ENCODE peak calls at places on chromosome 4, in five cellular contexts. C is effector CD4-positive, alpha-beta T cell; I is RPMI8226; B is stimulated activated CD4-positive, alpha-beta T cell treated with anti-CD3 and anti-CD28 coated beads, TNF-alpha, amount 100 ng/mL, for 24 hours; L is pulmonary artery endothelial cell. D is an unnamed sample.

GRCh38 chr4:85520765-85521749 is 46.1 kb downstream of the ARHGAP24 start:
- DNase-seq in I (no peak), L (no peak), B (no peak), C (no peak), D (no peak)

GRCh38 chr4:141002323-141002805 is 130.9 kb downstream of the RNF150 start:
- DNase-seq in I (no peak), B (no peak), L (no peak), C (no peak), D (no peak)

GRCh38 chr4:71553605-71554004 is 214.8 kb downstream of the SLC4A4 start:
- DNase-seq in L (no peak), I (peak; percentile 3), C (no peak), B (no peak), D (no peak)

GRCh38 chr4:141643557-141643956 is 7.2 kb downstream of the IL15 start:
- DNase-seq in I (no peak), L (no peak), C (no peak), B (no peak), D (no peak)

GRCh38 chr4:7655549-7656243 is 221.0 kb upstream of the PSAPL1 start:
- DNase-seq in L (no peak), C (no peak), I (no peak), B (no peak), D (no peak)

GRCh38 chr4:165476214-165477098 is 97.6 kb downstream of the CPE start:
- DNase-seq in I (no peak), L (no peak), B (no peak), C (no peak), D (no peak)

GRCh38 chr4:113539408-113539807 is 222.1 kb downstream of the CAMK2D start:
- DNase-seq in B (no peak), I (no peak), C (no peak), L (no peak), D (no peak)

GRCh38 chr4:161343188-161343950 is 820.4 kb downstream of the FSTL5 start:
- DNase-seq in L (no peak), B (no peak), I (no peak), C (no peak), D (no peak)

GRCh38 chr4:169070071-169070894 is 60.2 kb upstream of the CBR4 start:
- DNase-seq in I (no peak), L (no peak), B (no peak), C (no peak), D (no peak)

GRCh38 chr4:120085705-120086104 is 19.1 kb upstream of the MAD2L1 start:
- DNase-seq in B (no peak), I (no peak), C (no peak), L (no peak), D (no peak)

GRCh38 chr4:133147922-133148689 is 988 bp upstream of the PCDH10 start:
- DNase-seq in B (no peak), C (no peak), L (no peak), I (no peak), D (no peak)

GRCh38 chr4:76993787-76994641 is 44.5 kb downstream of the SEPTIN11 start:
- DNase-seq in L (no peak), C (peak; percentile 45), B (no peak), I (peak; percentile 78), D (peak; percentile 34)

GRCh38 chr4:141350122-141350904 is 129.6 kb downstream of the ZNF330 start:
- DNase-seq in I (no peak), C (no peak), L (peak; percentile 54), B (no peak), D (no peak)

GRCh38 chr4:39433878-39434492 is 24.7 kb downstream of the RPL9 start:
- DNase-seq in B (no peak), I (no peak), C (no peak), L (no peak), D (no peak)

GRCh38 chr4:32172761-32173160 is 1452.6 kb downstream of the PCDH7 start:
- DNase-seq in I (no peak), L (peak; percentile 24), C (no peak), B (no peak), D (no peak)

GRCh38 chr4:122980860-122981259 is 58.5 kb upstream of the NUDT6 start:
- DNase-seq in L (no peak), I (no peak), C (no peak), B (no peak), D (no peak)

GRCh38 chr4:151792995-151793394 is 32.2 kb upstream of the GATB start:
- DNase-seq in C (no peak), B (no peak), I (no peak), L (no peak), D (no peak)

GRCh38 chr4:147620315-147620714 is 3.1 kb downstream of the TMEM184C start:
- DNase-seq in B (no peak), L (no peak), I (no peak), C (no peak), D (no peak)

GRCh38 chr4:90824266-90825167 is 697.3 kb downstream of the CCSER1 start:
- DNase-seq in C (no peak), B (no peak), I (no peak), L (no peak), D (no peak)

GRCh38 chr4:2291705-2292651 is 30.1 kb upstream of the MXD4 start:
- DNase-seq in B (no peak), C (no peak), L (no peak), I (no peak), D (no peak)

GRCh38 chr4:70802923-70803605 is 36.6 kb downstream of the GRSF1 start:
- DNase-seq in B (no peak), L (no peak), I (no peak), C (no peak), D (no peak)

GRCh38 chr4:140103676-140104075 is 50.3 kb downstream of the MAML3 start:
- DNase-seq in L (no peak), I (no peak), B (no peak), C (peak; percentile 19), D (no peak)

GRCh38 chr4:31069151-31069550 is 349.0 kb downstream of the PCDH7 start:
- DNase-seq in L (no peak), I (no peak), C (no peak), B (no peak), D (no peak)

GRCh38 chr4:98447648-98448047 is 186.5 kb downstream of the RAP1GDS1 start:
- DNase-seq in I (no peak), B (no peak), L (no peak), C (no peak), D (no peak)

GRCh38 chr4:78477276-78477675 is 74.3 kb upstream of the ANXA3 start:
- DNase-seq in I (no peak), L (no peak), C (no peak), B (no peak), D (no peak)

GRCh38 chr4:103303011-103303410 is 104.9 kb upstream of the CENPE start:
- DNase-seq in B (no peak), L (no peak), I (no peak), C (no peak), D (no peak)

GRCh38 chr4:91171217-91171616 is 1044.0 kb downstream of the CCSER1 start:
- DNase-seq in I (no peak), B (no peak), C (no peak), L (no peak), D (no peak)

GRCh38 chr4:8324640-8325239 is 55.2 kb downstream of the HTRA3 start:
- DNase-seq in C (no peak), I (no peak), L (no peak), B (no peak), D (no peak)

GRCh38 chr4:75633846-75634245 is 3.5 kb upstream of the CDKL2 start:
- DNase-seq in C (no peak), I (peak; percentile 24), L (no peak), B (no peak), D (no peak)

GRCh38 chr4:124633285-124633941 is 79.1 kb downstream of the ANKRD50 start:
- DNase-seq in B (no peak), I (no peak), L (no peak), C (no peak), D (no peak)

GRCh38 chr4:100190643-100191600 is 654 bp upstream of the DDIT4L start:
- DNase-seq in I (no peak), B (no peak), L (no peak), C (no peak), D (no peak)

GRCh38 chr4:74840931-74841330 is 46.6 kb upstream of the BTC start:
- DNase-seq in I (no peak), B (no peak), C (no peak), L (no peak), D (no peak)

GRCh38 chr4:11720292-11720691 is 291.6 kb upstream of the HS3ST1 start:
- DNase-seq in I (peak; percentile 3), C (no peak), L (no peak), B (no peak), D (no peak)

GRCh38 chr4:110963621-110964020 is 340.7 kb upstream of the PITX2 start:
- DNase-seq in B (no peak), L (no peak), C (no peak), I (no peak), D (no peak)

GRCh38 chr4:163679189-163679588 is 184.7 kb downstream of the TMA16 start:
- DNase-seq in L (no peak), I (peak; percentile 16), C (no peak), B (no peak), D (no peak)

GRCh38 chr4:85700362-85700761 is 225.4 kb downstream of the ARHGAP24 start:
- DNase-seq in B (no peak), I (peak; percentile 52), L (no peak), C (no peak), D (no peak)

GRCh38 chr4:2925931-2926860 is 37.0 kb downstream of the NOP14 start:
- DNase-seq in C (no peak), B (no peak), I (no peak), L (no peak), D (no peak)

GRCh38 chr4:159689526-159689925 is 586.6 kb downstream of the RAPGEF2 start:
- DNase-seq in I (no peak), B (no peak), C (no peak), L (no peak), D (no peak)

GRCh38 chr4:164012396-164013027 is 518.0 kb downstream of the TMA16 start:
- DNase-seq in I (peak; percentile 7), C (no peak), L (no peak), B (no peak), D (no peak)

D was measured in effector memory CD4-positive, alpha-beta T cell.